ENCODE peak calls at places on chromosomes 12 and 14, in four cellular contexts. One of them, this sample, is unnamed.
A peak's percentile ranks its signal among the peaks of the same experiment; 100 is the strongest.

GRCh38 chr14:103995876-103996275 is 53.5 kb upstream of the RD3L start:
- DNase-seq in A549: no peak
- DNase-seq in IMR-90: no peak
- DNase-seq in CD4-positive, alpha-beta T cell: no peak
- DNase-seq in this sample: no peak

GRCh38 chr14:34937442-34937841 is 45.4 kb upstream of the SRP54 start:
- DNase-seq in IMR-90: no peak
- DNase-seq in A549: no peak
- DNase-seq in CD4-positive, alpha-beta T cell: no peak
- DNase-seq in this sample: no peak

GRCh38 chr12:57454566-57455373 is at the start of gene INHBE:
- DNase-seq in A549: no peak
- DNase-seq in CD4-positive, alpha-beta T cell: no peak
- DNase-seq in IMR-90: peak; percentile 96
- DNase-seq in this sample: peak; percentile 18

GRCh38 chr12:944201-944600 is 5.3 kb downstream of the RAD52 start:
- DNase-seq in IMR-90: no peak
- DNase-seq in CD4-positive, alpha-beta T cell: no peak
- DNase-seq in A549: no peak
- DNase-seq in this sample: no peak

GRCh38 chr12:57205186-57205585 is 11.4 kb upstream of the NXPH4 start:
- DNase-seq in CD4-positive, alpha-beta T cell: no peak
- DNase-seq in A549: no peak
- DNase-seq in IMR-90: no peak
- DNase-seq in this sample: no peak

GRCh38 chr12:17079251-17079909 is 473.4 kb upstream of the LMO3 start:
- DNase-seq in A549: no peak
- DNase-seq in CD4-positive, alpha-beta T cell: no peak
- DNase-seq in IMR-90: no peak
- DNase-seq in this sample: no peak

GRCh38 chr14:67683821-67684220 is 9.4 kb upstream of the VTI1B start:
- DNase-seq in A549: no peak
- DNase-seq in IMR-90: no peak
- DNase-seq in CD4-positive, alpha-beta T cell: no peak
- DNase-seq in this sample: no peak

GRCh38 chr12:49974677-49975369 is 2.1 kb downstream of the AQP6 start:
- DNase-seq in IMR-90: no peak
- DNase-seq in A549: no peak
- DNase-seq in CD4-positive, alpha-beta T cell: no peak
- DNase-seq in this sample: no peak

GRCh38 chr14:29805415-29806123 is 122.1 kb downstream of the PRKD1 start:
- DNase-seq in CD4-positive, alpha-beta T cell: no peak
- DNase-seq in A549: no peak
- DNase-seq in IMR-90: peak; percentile 98
- DNase-seq in this sample: peak; percentile 72

GRCh38 chr12:4899361-4899760 is 10.3 kb upstream of the KCNA1 start:
- DNase-seq in CD4-positive, alpha-beta T cell: no peak
- DNase-seq in A549: no peak
- DNase-seq in IMR-90: no peak
- DNase-seq in this sample: no peak

GRCh38 chr12:750356-751191 is 1.8 kb upstream of the WNK1 start:
- DNase-seq in IMR-90: no peak
- DNase-seq in CD4-positive, alpha-beta T cell: no peak
- DNase-seq in A549: no peak
- DNase-seq in this sample: no peak

GRCh38 chr12:124913474-124914391 is 717 bp downstream of the UBC start:
- DNase-seq in CD4-positive, alpha-beta T cell: peak; percentile 93
- DNase-seq in IMR-90: peak; percentile 68
- DNase-seq in A549: no peak
- DNase-seq in this sample: peak; percentile 77

GRCh38 chr12:80598004-80598606 is 109.3 kb upstream of the MYF6 start:
- DNase-seq in A549: no peak
- DNase-seq in CD4-positive, alpha-beta T cell: no peak
- DNase-seq in IMR-90: peak; percentile 83
- DNase-seq in this sample: peak; percentile 79

GRCh38 chr14:34355584-34356266 is 106.3 kb downstream of the SPTSSA start:
- DNase-seq in A549: no peak
- DNase-seq in IMR-90: peak; percentile 75
- DNase-seq in CD4-positive, alpha-beta T cell: no peak
- DNase-seq in this sample: peak; percentile 70

GRCh38 chr14:61355892-61356325 is 34.5 kb downstream of the PRKCH start:
- DNase-seq in CD4-positive, alpha-beta T cell: peak; percentile 42
- DNase-seq in A549: peak; percentile 34
- DNase-seq in IMR-90: peak; percentile 11
- DNase-seq in this sample: no peak

GRCh38 chr14:93970967-93971634 is 5.3 kb downstream of the ASB2 start:
- DNase-seq in A549: no peak
- DNase-seq in CD4-positive, alpha-beta T cell: no peak
- DNase-seq in IMR-90: peak; percentile 18
- DNase-seq in this sample: no peak

GRCh38 chr14:30889244-30889594 is 14.9 kb downstream of the COCH start:
- DNase-seq in IMR-90: no peak
- DNase-seq in CD4-positive, alpha-beta T cell: no peak
- DNase-seq in A549: no peak
- DNase-seq in this sample: no peak

GRCh38 chr12:7142057-7142644 is 12.0 kb downstream of the CLSTN3 start:
- DNase-seq in CD4-positive, alpha-beta T cell: peak; percentile 43
- DNase-seq in A549: peak; percentile 87
- DNase-seq in IMR-90: peak; percentile 39
- DNase-seq in this sample: peak; percentile 45

GRCh38 chr12:93390565-93391297 is 13.0 kb downstream of the NUDT4 start:
- DNase-seq in IMR-90: no peak
- DNase-seq in CD4-positive, alpha-beta T cell: no peak
- DNase-seq in A549: no peak
- DNase-seq in this sample: no peak

GRCh38 chr14:91858536-91859275 is 8.6 kb downstream of the TC2N start:
- DNase-seq in A549: peak; percentile 48
- DNase-seq in IMR-90: peak; percentile 66
- DNase-seq in CD4-positive, alpha-beta T cell: no peak
- DNase-seq in this sample: peak; percentile 69

GRCh38 chr12:49336645-49337584 is at the start of gene C1QL4:
- DNase-seq in A549: peak; percentile 84
- DNase-seq in IMR-90: peak; percentile 52
- DNase-seq in CD4-positive, alpha-beta T cell: peak; percentile 79
- DNase-seq in this sample: peak; percentile 40

GRCh38 chr14:72519543-72519942 is 374.4 kb downstream of the DPF3 start:
- DNase-seq in IMR-90: no peak
- DNase-seq in CD4-positive, alpha-beta T cell: no peak
- DNase-seq in A549: no peak
- DNase-seq in this sample: no peak

GRCh38 chr14:59321184-59321952 is 132.9 kb downstream of the DAAM1 start:
- DNase-seq in IMR-90: peak; percentile 52
- DNase-seq in A549: no peak
- DNase-seq in CD4-positive, alpha-beta T cell: no peak
- DNase-seq in this sample: peak; percentile 41

GRCh38 chr12:78209851-78210493 is 379.3 kb downstream of the NAV3 start:
- DNase-seq in CD4-positive, alpha-beta T cell: no peak
- DNase-seq in A549: no peak
- DNase-seq in IMR-90: peak; percentile 21
- DNase-seq in this sample: no peak

GRCh38 chr14:87332001-87332400 is 661.0 kb downstream of the GALC start:
- DNase-seq in A549: no peak
- DNase-seq in IMR-90: peak; percentile 73
- DNase-seq in CD4-positive, alpha-beta T cell: no peak
- DNase-seq in this sample: no peak

GRCh38 chr12:54304187-54304810 is 3.5 kb upstream of the NFE2 start:
- DNase-seq in CD4-positive, alpha-beta T cell: no peak
- DNase-seq in IMR-90: no peak
- DNase-seq in A549: no peak
- DNase-seq in this sample: no peak

GRCh38 chr14:92473261-92473946 is 40.2 kb upstream of the RIN3 start:
- DNase-seq in IMR-90: peak; percentile 75
- DNase-seq in A549: peak; percentile 38
- DNase-seq in CD4-positive, alpha-beta T cell: no peak
- DNase-seq in this sample: peak; percentile 86

GRCh38 chr14:64191756-64192155 is 102.4 kb downstream of the ESR2 start:
- DNase-seq in IMR-90: peak; percentile 96
- DNase-seq in CD4-positive, alpha-beta T cell: no peak
- DNase-seq in A549: no peak
- DNase-seq in this sample: peak; percentile 87

GRCh38 chr12:25041006-25041741 is 92.3 kb upstream of the BCAT1 start:
- DNase-seq in A549: no peak
- DNase-seq in CD4-positive, alpha-beta T cell: no peak
- DNase-seq in IMR-90: no peak
- DNase-seq in this sample: no peak
- TF ChIP-seq CTCF in A549: no peak
- TF ChIP-seq CTCF in CD4-positive, alpha-beta T cell: no peak
- TF ChIP-seq CTCF in IMR-90: no peak
- TF ChIP-seq CTCF in this sample: no peak

GRCh38 chr14:66568220-66568619 is 60.3 kb downstream of the GPHN start:
- DNase-seq in IMR-90: no peak
- DNase-seq in CD4-positive, alpha-beta T cell: no peak
- DNase-seq in A549: no peak
- DNase-seq in this sample: no peak
- TF ChIP-seq CTCF in IMR-90: no peak
- TF ChIP-seq CTCF in CD4-positive, alpha-beta T cell: no peak
- TF ChIP-seq CTCF in A549: peak; percentile 7
- TF ChIP-seq CTCF in this sample: no peak

GRCh38 chr12:48032597-48032996 is 28.3 kb upstream of the COL2A1 start:
- DNase-seq in CD4-positive, alpha-beta T cell: no peak
- DNase-seq in A549: no peak
- DNase-seq in IMR-90: peak; percentile 4
- DNase-seq in this sample: no peak

GRCh38 chr12:48029811-48030650 is 25.8 kb upstream of the COL2A1 start:
- DNase-seq in IMR-90: no peak
- DNase-seq in CD4-positive, alpha-beta T cell: no peak
- DNase-seq in A549: no peak
- DNase-seq in this sample: no peak

GRCh38 chr12:48029401-48029770 is 25.1 kb upstream of the COL2A1 start:
- DNase-seq in A549: no peak
- DNase-seq in IMR-90: no peak
- DNase-seq in CD4-positive, alpha-beta T cell: no peak
- DNase-seq in this sample: no peak

GRCh38 chr12:48033451-48033850 is 29.2 kb upstream of the COL2A1 start:
- DNase-seq in IMR-90: no peak
- DNase-seq in A549: no peak
- DNase-seq in CD4-positive, alpha-beta T cell: no peak
- DNase-seq in this sample: no peak

GRCh38 chr12:48031135-48031960 is 27.1 kb upstream of the COL2A1 start:
- DNase-seq in A549: no peak
- DNase-seq in CD4-positive, alpha-beta T cell: no peak
- DNase-seq in IMR-90: no peak
- DNase-seq in this sample: no peak
- TF ChIP-seq CTCF in A549: no peak
- TF ChIP-seq CTCF in CD4-positive, alpha-beta T cell: no peak
- TF ChIP-seq CTCF in IMR-90: no peak
- TF ChIP-seq CTCF in this sample: no peak

GRCh38 chr12:38056701-38057689 is 259.6 kb upstream of the ALG10B start:
- DNase-seq in IMR-90: no peak
- DNase-seq in CD4-positive, alpha-beta T cell: no peak
- DNase-seq in A549: peak; percentile 47
- DNase-seq in this sample: peak; percentile 1

GRCh38 chr12:38053113-38053512 is 263.5 kb upstream of the ALG10B start:
- DNase-seq in IMR-90: no peak
- DNase-seq in A549: no peak
- DNase-seq in CD4-positive, alpha-beta T cell: no peak
- DNase-seq in this sample: no peak

GRCh38 chr12:38053655-38054464 is 262.7 kb upstream of the ALG10B start:
- DNase-seq in IMR-90: no peak
- DNase-seq in A549: peak; percentile 43
- DNase-seq in CD4-positive, alpha-beta T cell: no peak
- DNase-seq in this sample: no peak
- TF ChIP-seq CTCF in IMR-90: no peak
- TF ChIP-seq CTCF in A549: peak; percentile 73
- TF ChIP-seq CTCF in CD4-positive, alpha-beta T cell: no peak
- TF ChIP-seq CTCF in this sample: no peak

DNA sequence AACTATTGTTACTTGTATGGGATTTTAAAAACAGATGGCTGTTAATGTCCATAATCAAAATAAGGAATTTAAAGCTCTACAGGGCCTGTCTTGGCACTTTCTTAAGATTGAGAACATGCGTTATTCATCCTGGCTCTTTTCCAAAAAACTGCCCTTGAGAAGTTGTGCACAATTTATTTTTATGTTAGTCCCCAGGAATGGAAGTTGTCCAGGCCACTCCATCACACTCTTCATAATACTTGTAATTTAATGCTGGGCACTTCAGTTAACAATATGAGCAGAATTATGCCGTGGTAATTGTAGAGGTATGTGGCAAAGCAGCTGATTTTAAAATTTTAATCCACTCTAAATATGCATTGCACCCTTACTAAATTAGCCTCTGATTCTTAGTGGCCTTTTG is 51.8 kb upstream of the REP15 start:
- DNase-seq in CD4-positive, alpha-beta T cell: no peak
- DNase-seq in IMR-90: peak; percentile 60
- DNase-seq in A549: no peak
- DNase-seq in this sample: no peak
- TF ChIP-seq CTCF in CD4-positive, alpha-beta T cell: no peak
- TF ChIP-seq CTCF in IMR-90: no peak
- TF ChIP-seq CTCF in A549: no peak
- TF ChIP-seq CTCF in this sample: no peak

GRCh38 chr12:21988619-21989018 is 47.4 kb upstream of the ABCC9 start:
- DNase-seq in A549: no peak
- DNase-seq in IMR-90: no peak
- DNase-seq in CD4-positive, alpha-beta T cell: no peak
- DNase-seq in this sample: no peak

GRCh38 chr12:21992823-21993222 is 51.6 kb upstream of the ABCC9 start:
- DNase-seq in IMR-90: no peak
- DNase-seq in CD4-positive, alpha-beta T cell: no peak
- DNase-seq in A549: no peak
- DNase-seq in this sample: no peak

GRCh38 chr12:21987786-21988185 is 46.6 kb upstream of the ABCC9 start:
- DNase-seq in IMR-90: no peak
- DNase-seq in A549: no peak
- DNase-seq in CD4-positive, alpha-beta T cell: no peak
- DNase-seq in this sample: no peak

GRCh38 chr12:21991526-21991925 is 50.3 kb upstream of the ABCC9 start:
- DNase-seq in A549: no peak
- DNase-seq in IMR-90: no peak
- DNase-seq in CD4-positive, alpha-beta T cell: no peak
- DNase-seq in this sample: no peak

GRCh38 chr12:21989819-21990412 is 48.7 kb upstream of the ABCC9 start:
- DNase-seq in CD4-positive, alpha-beta T cell: no peak
- DNase-seq in A549: no peak
- DNase-seq in IMR-90: peak; percentile 66
- DNase-seq in this sample: peak; percentile 6
- TF ChIP-seq CTCF in CD4-positive, alpha-beta T cell: no peak
- TF ChIP-seq CTCF in A549: peak; percentile 61
- TF ChIP-seq CTCF in IMR-90: peak; percentile 81
- TF ChIP-seq CTCF in this sample: peak; percentile 78

This sample was measured in HFFc6.